ENCODE peak calls at places on chromosomes 2 and 18, in four cellular contexts. J is NCI-H2227 treated with DMSO at 0.1 percent for 48 hours; S is stimulated activated CD8-positive, alpha-beta memory T cell treated with anti-CD3 and anti-CD28 coated beads, Interleukin-7, amount 100 ng/mL, for 1 hour; F is pons. D is an unnamed sample.

GRCh38 chr18:52936931-52937330 is 596.9 kb downstream of the DCC start:
- DNase-seq in J (no peak), S (no peak), F (no peak), D (no peak)

GRCh38 chr18:31399336-31400032 is 22.9 kb downstream of the DSG4 start:
- DNase-seq in J (no peak), S (no peak), F (no peak), D (no peak)

GRCh38 chr18:41009926-41010325 is 945.1 kb upstream of the PIK3C3 start:
- DNase-seq in J (no peak), S (no peak), F (no peak), D (no peak)

GRCh38 chr2:16034151-16034974 is 94.0 kb downstream of the MYCN start:
- DNase-seq in J (no peak), S (no peak), F (no peak), D (no peak)

GRCh38 chr2:235900631-235901030 is 267.6 kb downstream of the GBX2 start:
- DNase-seq in J (no peak), S (no peak), F (no peak), D (no peak)

GRCh38 chr2:65880451-65880850 is 448.1 kb upstream of the SPRED2 start:
- DNase-seq in J (no peak), S (no peak), F (no peak), D (no peak)

GRCh38 chr2:134712736-134713495 is 5.9 kb downstream of the TMEM163 start:
- DNase-seq in J (no peak), S (no peak), F (no peak), D (no peak)

GRCh38 chr2:37615808-37616673 is 55.4 kb downstream of the CDC42EP3 start:
- DNase-seq in J (no peak), S (no peak), F (peak), D (no peak)

GRCh38 chr2:237665713-237666143 is 38.3 kb downstream of the LRRFIP1 start:
- DNase-seq in J (peak), S (no peak), F (no peak), D (no peak)

GRCh38 chr2:62196278-62196901 is 475 bp downstream of the B3GNT2 start:
- DNase-seq in J (no peak), S (peak), F (peak), D (peak)

GRCh38 chr2:12120281-12121150 is 374.1 kb downstream of the LPIN1 start:
- DNase-seq in J (no peak), S (no peak), F (no peak), D (no peak)

GRCh38 chr2:127759931-127760330 is 51.0 kb downstream of the WDR33 start:
- DNase-seq in J (no peak), S (no peak), F (no peak), D (no peak)

GRCh38 chr2:239940861-239941570 is 84.1 kb downstream of the NDUFA10 start:
- DNase-seq in J (no peak), S (no peak), F (no peak), D (no peak)

GRCh38 chr2:10337449-10337848 is 34.7 kb downstream of the HPCAL1 start:
- DNase-seq in J (no peak), S (no peak), F (no peak), D (no peak)

GRCh38 chr2:38549851-38550250 is 52.9 kb downstream of the HNRNPLL start:
- DNase-seq in J (no peak), S (no peak), F (no peak), D (no peak)

GRCh38 chr2:157722580-157723234 is 94.0 kb upstream of the ACVR1C start:
- DNase-seq in J (peak), S (no peak), F (no peak), D (no peak)